ENCODE peak calls at places on chromosomes 4 and X, in four cellular contexts. One of them, this sample, is unnamed. For H3K4me1, the result is how much of the 10 kb centered on the place peaks cover.

GRCh38 chrX:1421433-1422134 is 29.7 kb upstream of the SLC25A6 start:
- DNase-seq in uterus: no peak
- DNase-seq in A549: no peak
- DNase-seq in right lobe of liver: no peak
- DNase-seq in this sample: no peak

GRCh38 chr4:150096625-150097024 is 18.4 kb downstream of the DCLK2 start:
- DNase-seq in uterus: no peak
- DNase-seq in A549: no peak
- DNase-seq in right lobe of liver: no peak
- DNase-seq in this sample: no peak

GRCh38 chr4:124710253-124710849 is 2.2 kb downstream of the ANKRD50 start:
- DNase-seq in uterus: no peak
- DNase-seq in A549: no peak
- DNase-seq in right lobe of liver: no peak
- DNase-seq in this sample: no peak

GRCh38 chrX:134908235-134908834 is 82.5 kb upstream of the SMIM10 start:
- DNase-seq in uterus: no peak
- DNase-seq in A549: no peak
- DNase-seq in right lobe of liver: no peak
- DNase-seq in this sample: no peak

GRCh38 chr4:8182858-8183725 is 16.0 kb upstream of the SH3TC1 start:
- DNase-seq in uterus: peak
- DNase-seq in A549: peak
- DNase-seq in right lobe of liver: peak
- DNase-seq in this sample: peak

GRCh38 chr4:152385551-152385950 is 150.3 kb downstream of the FBXW7 start:
- DNase-seq in uterus: no peak
- DNase-seq in A549: no peak
- DNase-seq in right lobe of liver: no peak
- DNase-seq in this sample: no peak

GRCh38 chr4:73752424-73752823 is 12.1 kb downstream of the CXCL8 start:
- DNase-seq in uterus: no peak
- DNase-seq in A549: no peak
- DNase-seq in right lobe of liver: no peak
- DNase-seq in this sample: no peak

GRCh38 chr4:36237366-36238353 is 6.7 kb downstream of the ARAP2 start:
- DNase-seq in uterus: no peak
- DNase-seq in A549: no peak
- DNase-seq in right lobe of liver: no peak
- DNase-seq in this sample: no peak

GRCh38 chr4:7595883-7596535 is 161.3 kb upstream of the PSAPL1 start:
- DNase-seq in uterus: no peak
- DNase-seq in A549: no peak
- DNase-seq in right lobe of liver: no peak
- DNase-seq in this sample: no peak

GRCh38 chr4:138348055-138348454 is 105.9 kb upstream of the SLC7A11 start:
- DNase-seq in uterus: no peak
- DNase-seq in A549: no peak
- DNase-seq in right lobe of liver: no peak
- DNase-seq in this sample: no peak

GRCh38 chr4:2058264-2059033 is 678 bp upstream of the NAT8L start:
- DNase-seq in uterus: no peak
- DNase-seq in A549: peak
- DNase-seq in right lobe of liver: no peak
- DNase-seq in this sample: no peak

GRCh38 chrX:133965321-133965720 is 20.1 kb downstream of the GPC3 start:
- DNase-seq in uterus: no peak
- DNase-seq in A549: no peak
- DNase-seq in right lobe of liver: no peak
- DNase-seq in this sample: no peak

GRCh38 chr4:26782168-26782829 is 78.3 kb upstream of the STIM2 start:
- DNase-seq in uterus: no peak
- DNase-seq in A549: no peak
- DNase-seq in right lobe of liver: no peak
- DNase-seq in this sample: no peak

GRCh38 chr4:7880681-7881080 is 59.0 kb downstream of the AFAP1 start:
- DNase-seq in uterus: no peak
- DNase-seq in A549: no peak
- DNase-seq in right lobe of liver: no peak
- DNase-seq in this sample: no peak

GRCh38 chrX:13415551-13415950 is 95.7 kb upstream of the ATXN3L start:
- DNase-seq in uterus: no peak
- DNase-seq in A549: no peak
- DNase-seq in right lobe of liver: no peak
- DNase-seq in this sample: no peak

GRCh38 chr4:86036729-86037128 is 323.1 kb downstream of the MAPK10 start:
- DNase-seq in uterus: no peak
- DNase-seq in A549: no peak
- DNase-seq in right lobe of liver: no peak
- DNase-seq in this sample: no peak

GRCh38 chr4:1727117-1728031 is 6.1 kb downstream of the TACC3 start:
- DNase-seq in uterus: peak
- DNase-seq in A549: peak
- DNase-seq in right lobe of liver: peak
- DNase-seq in this sample: no peak

GRCh38 chr4:55296076-55296475 is 50.0 kb upstream of the SRD5A3 start:
- DNase-seq in uterus: no peak
- DNase-seq in A549: no peak
- DNase-seq in right lobe of liver: no peak
- DNase-seq in this sample: no peak

GRCh38 chrX:132488092-132488749 is 617 bp downstream of the MBNL3 start:
- DNase-seq in uterus: no peak
- DNase-seq in A549: no peak
- DNase-seq in right lobe of liver: no peak
- DNase-seq in this sample: no peak

GRCh38 chr4:171676555-171677215 is 136.5 kb upstream of the GALNTL6 start:
- DNase-seq in uterus: no peak
- DNase-seq in A549: no peak
- DNase-seq in right lobe of liver: no peak
- DNase-seq in this sample: no peak

GRCh38 chr4:26317766-26318165 is 3.0 kb upstream of the RBPJ start:
- DNase-seq in uterus: no peak
- DNase-seq in A549: no peak
- DNase-seq in right lobe of liver: no peak
- DNase-seq in this sample: no peak

GRCh38 chr4:140567722-140568121 is 1.0 kb downstream of the UCP1 start:
- DNase-seq in uterus: no peak
- DNase-seq in A549: no peak
- DNase-seq in right lobe of liver: no peak
- DNase-seq in this sample: peak

GRCh38 chr4:8394125-8394524 is 46.4 kb downstream of the ACOX3 start:
- DNase-seq in uterus: peak
- DNase-seq in A549: no peak
- DNase-seq in right lobe of liver: no peak
- DNase-seq in this sample: peak

GRCh38 chr4:119585771-119586170 is 42.8 kb downstream of the PDE5A start:
- DNase-seq in uterus: no peak
- DNase-seq in A549: no peak
- DNase-seq in right lobe of liver: no peak
- DNase-seq in this sample: no peak

GRCh38 chr4:155666701-155667537 is at the start of gene GUCY1A1:
- DNase-seq in uterus: peak
- DNase-seq in A549: no peak
- DNase-seq in right lobe of liver: peak
- DNase-seq in this sample: peak

GRCh38 chrX:7088968-7089615 is 58.4 kb upstream of the STS start:
- DNase-seq in uterus: no peak
- DNase-seq in A549: no peak
- DNase-seq in right lobe of liver: peak
- DNase-seq in this sample: no peak

GRCh38 chr4:36420111-36420679 is 138.8 kb downstream of the DTHD1 start:
- DNase-seq in uterus: no peak
- DNase-seq in A549: no peak
- DNase-seq in right lobe of liver: no peak
- DNase-seq in this sample: no peak

DNA sequence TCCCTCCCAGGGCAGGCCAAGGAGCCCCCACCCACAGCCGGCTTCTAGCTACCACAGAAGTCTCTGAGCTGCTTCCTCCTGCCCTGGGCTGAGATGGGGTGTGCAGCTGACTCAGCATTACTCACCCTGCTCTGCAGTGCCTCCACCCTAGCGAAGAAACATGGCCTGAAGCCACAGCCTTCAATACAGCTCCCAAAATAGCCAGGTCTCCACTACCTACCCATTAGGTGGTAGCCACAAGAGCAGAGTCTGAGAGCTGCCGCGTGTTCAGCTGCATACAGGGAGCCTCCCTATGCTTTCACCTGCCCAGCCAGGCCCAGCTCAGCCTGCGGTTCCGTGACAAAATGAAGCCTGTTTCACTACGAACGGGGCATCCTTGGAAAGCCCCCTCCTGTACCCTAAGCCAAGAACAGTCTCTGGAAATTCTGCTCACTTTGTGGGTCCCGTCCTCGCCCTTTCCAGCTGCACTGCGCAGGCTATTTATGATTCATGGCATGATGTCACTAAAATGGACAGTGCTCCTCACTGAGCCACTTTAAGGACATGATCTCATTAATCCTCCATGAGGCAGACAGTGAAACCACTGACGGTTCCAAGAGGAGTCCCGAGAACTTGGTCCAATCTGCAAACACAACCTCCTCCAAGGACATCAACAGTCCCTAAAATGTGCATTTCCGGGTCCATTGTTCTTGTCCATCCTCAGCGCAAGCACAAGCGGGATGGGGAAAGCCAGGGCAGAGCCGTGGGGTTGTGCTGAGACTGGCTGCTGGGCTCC is 20.2 kb downstream of the WDR1 start:
- DNase-seq in uterus: peak
- DNase-seq in A549: peak
- DNase-seq in right lobe of liver: no peak
- DNase-seq in this sample: peak
- TF ChIP-seq POLR2A in uterus: no peak
- TF ChIP-seq POLR2A in A549: no peak
- TF ChIP-seq POLR2A in right lobe of liver: no peak
- TF ChIP-seq POLR2A in this sample: no peak

GRCh38 chrX:107451754-107452153 is 2.3 kb downstream of the FRMPD3 start:
- DNase-seq in uterus: no peak
- DNase-seq in A549: no peak
- DNase-seq in right lobe of liver: no peak
- DNase-seq in this sample: no peak
- H3K4me1 ChIP-seq in uterus: under half
- H3K4me1 ChIP-seq in A549: under half
- H3K4me1 ChIP-seq in right lobe of liver: under half
- H3K4me1 ChIP-seq in this sample: under half

DNA sequence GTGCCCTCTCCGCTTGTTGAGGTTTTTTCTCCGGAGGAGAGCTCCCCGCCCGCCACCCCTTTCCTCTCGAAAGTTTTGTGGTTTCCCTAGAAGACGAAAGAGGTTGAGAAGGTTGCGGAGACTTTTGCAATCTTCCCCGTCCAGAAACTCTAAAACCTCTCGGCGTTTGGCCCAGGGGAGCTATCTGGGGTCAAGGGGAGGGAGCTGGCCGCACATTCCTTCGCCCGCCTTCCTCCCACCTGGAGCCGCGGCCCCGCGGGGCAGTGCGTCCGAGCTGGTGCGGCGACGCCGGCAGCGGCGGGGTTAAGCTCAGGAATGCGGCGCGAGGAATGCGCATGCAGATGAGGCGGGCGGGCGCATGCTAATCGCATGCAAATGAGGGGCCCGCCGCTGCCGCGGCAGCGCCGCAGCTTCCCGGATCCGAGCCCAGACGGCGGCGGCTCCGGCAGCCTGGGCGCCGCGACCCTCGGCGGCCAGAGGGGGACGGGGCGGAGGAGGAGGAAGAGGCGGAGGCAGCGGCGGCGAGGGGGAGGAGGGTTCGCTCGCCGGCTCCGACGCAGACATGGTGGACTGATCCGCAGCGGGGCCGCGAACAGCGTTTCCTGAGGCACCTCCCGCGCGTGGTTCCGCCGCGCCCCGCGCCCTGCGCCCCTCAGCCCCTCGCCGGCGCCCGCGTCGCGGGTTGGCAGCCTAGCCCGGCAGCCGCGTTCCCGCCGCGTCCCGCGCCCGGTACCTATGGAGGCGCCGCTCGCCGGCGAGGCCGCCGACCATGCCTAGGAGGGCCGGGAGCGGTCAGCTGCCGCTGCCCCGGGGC is at the start of gene WWC2:
- DNase-seq in uterus: peak
- DNase-seq in A549: peak
- DNase-seq in right lobe of liver: peak
- DNase-seq in this sample: peak
- TF ChIP-seq POLR2A in uterus: peak
- TF ChIP-seq POLR2A in A549: peak
- TF ChIP-seq POLR2A in right lobe of liver: peak
- TF ChIP-seq POLR2A in this sample: peak

DNA sequence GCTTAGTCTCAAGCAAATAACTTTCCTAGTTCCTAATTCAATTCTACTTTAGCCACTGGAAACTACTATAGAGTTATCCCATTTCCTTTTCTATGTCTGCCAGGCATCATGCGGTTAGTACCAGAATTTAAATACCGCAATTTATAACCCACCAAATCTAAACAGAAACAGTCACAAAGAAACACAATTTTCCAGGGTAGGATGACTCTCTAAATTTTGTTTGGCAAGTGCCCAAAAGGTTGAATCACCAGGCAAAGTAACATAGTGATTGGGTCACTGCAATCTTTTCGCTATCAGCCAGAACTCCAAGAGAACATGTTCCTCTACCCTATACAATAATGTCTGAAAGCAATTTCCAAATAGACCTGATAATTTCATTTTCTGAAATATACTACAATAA is 240.2 kb upstream of the GRIA3 start:
- DNase-seq in uterus: no peak
- DNase-seq in A549: no peak
- DNase-seq in right lobe of liver: no peak
- DNase-seq in this sample: no peak
- H3K4me1 ChIP-seq in uterus: under half
- H3K4me1 ChIP-seq in A549: under half
- H3K4me1 ChIP-seq in right lobe of liver: under half
- H3K4me1 ChIP-seq in this sample: under half

GRCh38 chr4:10115271-10115656 is 1.3 kb downstream of the WDR1 start:
- DNase-seq in uterus: no peak
- DNase-seq in A549: no peak
- DNase-seq in right lobe of liver: no peak
- DNase-seq in this sample: no peak
- TF ChIP-seq POLR2A in uterus: no peak
- TF ChIP-seq POLR2A in A549: no peak
- TF ChIP-seq POLR2A in right lobe of liver: no peak
- TF ChIP-seq POLR2A in this sample: no peak

GRCh38 chr4:10104991-10105276 is 11.7 kb downstream of the WDR1 start:
- DNase-seq in uterus: no peak
- DNase-seq in A549: no peak
- DNase-seq in right lobe of liver: no peak
- DNase-seq in this sample: no peak

GRCh38 chr4:10106421-10107039 is 10.1 kb downstream of the WDR1 start:
- DNase-seq in uterus: peak
- DNase-seq in A549: peak
- DNase-seq in right lobe of liver: no peak
- DNase-seq in this sample: peak

GRCh38 chr4:10105920-10106319 is 10.7 kb downstream of the WDR1 start:
- DNase-seq in uterus: no peak
- DNase-seq in A549: no peak
- DNase-seq in right lobe of liver: no peak
- DNase-seq in this sample: no peak

GRCh38 chr4:10104211-10104990 is 12.2 kb downstream of the WDR1 start:
- DNase-seq in uterus: no peak
- DNase-seq in A549: no peak
- DNase-seq in right lobe of liver: no peak
- DNase-seq in this sample: no peak

GRCh38 chr4:10105421-10105820 is 11.2 kb downstream of the WDR1 start:
- DNase-seq in uterus: no peak
- DNase-seq in A549: no peak
- DNase-seq in right lobe of liver: no peak
- DNase-seq in this sample: no peak
- H3K4me1 ChIP-seq in uterus: under half
- H3K4me1 ChIP-seq in A549: half or more
- H3K4me1 ChIP-seq in right lobe of liver: under half
- H3K4me1 ChIP-seq in this sample: under half

This sample was measured in body of pancreas.